ENCODE peak calls at places on chromosomes 13 and 19, in four cellular contexts. X, G, O and U are unnamed samples.

GRCh38 chr13:42136518-42136917 is 88.1 kb downstream of the DGKH start:
- DNase-seq in O (no peak), X (no peak), G (no peak), U (no peak)

GRCh38 chr19:12834418-12834943 is at the start of gene RTBDN:
- DNase-seq in O (no peak), X (no peak), G (no peak), U (peak)

GRCh38 chr13:21583496-21583895 is 20.5 kb downstream of the MICU2 start:
- DNase-seq in G (no peak), O (peak), X (no peak), U (peak)

GRCh38 chr19:34639491-34640085 is 37.4 kb downstream of the SCGB2B2 start:
- DNase-seq in G (peak), O (peak), X (peak), U (peak)

GRCh38 chr13:109246001-109246400 is 540.4 kb downstream of the IRS2 start:
- DNase-seq in O (no peak), G (no peak), X (no peak), U (no peak)

GRCh38 chr19:17539288-17540117 is 15.9 kb upstream of the COLGALT1 start:
- DNase-seq in O (peak), G (peak), X (peak), U (peak)

GRCh38 chr19:7862413-7862951 is 11.7 kb downstream of the PRR36 start:
- DNase-seq in O (no peak), X (no peak), G (peak), U (peak)

GRCh38 chr19:39304701-39305571 is 8.7 kb downstream of the IFNL1 start:
- DNase-seq in G (no peak), X (no peak), O (no peak), U (no peak)

GRCh38 chr19:18520848-18521691 is 800 bp downstream of the ELL start:
- DNase-seq in G (peak), O (no peak), X (no peak), U (peak)

GRCh38 chr19:35119578-35119977 is 4.0 kb downstream of the FXYD3 start:
- DNase-seq in X (no peak), O (no peak), G (no peak), U (no peak)

GRCh38 chr19:37361994-37362393 is 8.9 kb upstream of the ZNF527 start:
- DNase-seq in G (no peak), X (no peak), O (no peak), U (no peak)

GRCh38 chr19:14728595-14728994 is 38.7 kb downstream of the ZNF333 start:
- DNase-seq in X (no peak), G (no peak), O (no peak), U (no peak)

GRCh38 chr13:111610077-111610476 is 289.6 kb downstream of the TEX29 start:
- DNase-seq in X (no peak), G (no peak), O (no peak), U (no peak)

GRCh38 chr13:27794075-27794691 is 1.9 kb downstream of the GSX1 start:
- DNase-seq in O (no peak), X (no peak), G (no peak), U (peak)

GRCh38 chr13:52459668-52460067 is 4.4 kb downstream of the CKAP2 start:
- DNase-seq in G (no peak), O (no peak), X (no peak), U (no peak)

GRCh38 chr13:98983182-98983581 is 5.3 kb upstream of the DOCK9 start:
- DNase-seq in X (no peak), O (no peak), G (no peak), U (no peak)

GRCh38 chr19:6276447-6276846 is 3.3 kb downstream of the MLLT1 start:
- DNase-seq in G (peak), O (no peak), X (no peak), U (no peak)

GRCh38 chr13:44904982-44905381 is 84.3 kb downstream of the NUFIP1 start:
- DNase-seq in X (peak), G (no peak), O (no peak), U (no peak)

GRCh38 chr13:51585234-51585672 is 991 bp downstream of the WDFY2 start:
- DNase-seq in O (no peak), G (no peak), X (no peak), U (no peak)

GRCh38 chr19:7292352-7292949 is 1.8 kb downstream of the INSR start:
- DNase-seq in X (no peak), G (no peak), O (no peak), U (no peak)

GRCh38 chr13:46844431-46844830 is 47.5 kb upstream of the ESD start:
- DNase-seq in O (no peak), X (no peak), G (no peak), U (no peak)

GRCh38 chr19:1098177-1099051 is 3.2 kb upstream of the POLR2E start:
- DNase-seq in O (peak), X (no peak), G (no peak), U (no peak)

GRCh38 chr19:990119-990571 is 6.0 kb downstream of the WDR18 start:
- DNase-seq in O (no peak), G (no peak), X (no peak), U (peak)

GRCh38 chr19:36051236-36051635 is 2.8 kb downstream of the THAP8 start:
- DNase-seq in X (no peak), G (peak), O (peak), U (peak)

GRCh38 chr13:93861818-93862217 is 617.7 kb downstream of the DCT start:
- DNase-seq in O (no peak), G (no peak), X (no peak), U (no peak)

GRCh38 chr19:37933965-37934364 is 27.0 kb downstream of the SIPA1L3 start:
- DNase-seq in O (peak), G (no peak), X (no peak), U (no peak)

GRCh38 chr13:94656766-94657165 is 55.1 kb downstream of the GPR180 start:
- DNase-seq in G (peak), O (no peak), X (peak), U (no peak)

GRCh38 chr19:1275976-1276619 is 768 bp downstream of the FAM174C start:
- DNase-seq in X (no peak), G (no peak), O (no peak), U (no peak)

GRCh38 chr13:38180100-38180499 is 169.6 kb upstream of the UFM1 start:
- DNase-seq in G (no peak), O (no peak), X (no peak), U (no peak)

GRCh38 chr13:38176664-38177063 is 173.0 kb upstream of the UFM1 start:
- DNase-seq in O (no peak), G (no peak), X (no peak), U (no peak)

GRCh38 chr13:38180670-38181069 is 169.0 kb upstream of the UFM1 start:
- DNase-seq in O (no peak), G (no peak), X (no peak), U (no peak)
- TF ChIP-seq JUN in O (no peak), G (no peak), X (no peak), U (no peak)

GRCh38 chr13:33445024-33445423 is 159.5 kb upstream of the STARD13 start:
- DNase-seq in G (no peak), X (no peak), O (peak), U (no peak)
- TF ChIP-seq ESRRA in G (no peak), X (no peak), O (no peak), U (no peak)

GRCh38 chr13:59111711-59112110 is 1052.0 kb downstream of the DIAPH3 start:
- DNase-seq in X (no peak), O (no peak), G (no peak), U (no peak)

GRCh38 chr13:59112375-59112774 is 1051.4 kb downstream of the DIAPH3 start:
- DNase-seq in G (no peak), O (no peak), X (no peak), U (no peak)
- TF ChIP-seq JUN in G (no peak), O (no peak), X (no peak), U (no peak)

GRCh38 chr13:26246154-26246553 is 7.8 kb upstream of the CDK8 start:
- DNase-seq in X (no peak), O (peak), G (no peak), U (no peak)
- TF ChIP-seq ESRRA in X (no peak), O (no peak), G (peak), U (no peak)

DNA sequence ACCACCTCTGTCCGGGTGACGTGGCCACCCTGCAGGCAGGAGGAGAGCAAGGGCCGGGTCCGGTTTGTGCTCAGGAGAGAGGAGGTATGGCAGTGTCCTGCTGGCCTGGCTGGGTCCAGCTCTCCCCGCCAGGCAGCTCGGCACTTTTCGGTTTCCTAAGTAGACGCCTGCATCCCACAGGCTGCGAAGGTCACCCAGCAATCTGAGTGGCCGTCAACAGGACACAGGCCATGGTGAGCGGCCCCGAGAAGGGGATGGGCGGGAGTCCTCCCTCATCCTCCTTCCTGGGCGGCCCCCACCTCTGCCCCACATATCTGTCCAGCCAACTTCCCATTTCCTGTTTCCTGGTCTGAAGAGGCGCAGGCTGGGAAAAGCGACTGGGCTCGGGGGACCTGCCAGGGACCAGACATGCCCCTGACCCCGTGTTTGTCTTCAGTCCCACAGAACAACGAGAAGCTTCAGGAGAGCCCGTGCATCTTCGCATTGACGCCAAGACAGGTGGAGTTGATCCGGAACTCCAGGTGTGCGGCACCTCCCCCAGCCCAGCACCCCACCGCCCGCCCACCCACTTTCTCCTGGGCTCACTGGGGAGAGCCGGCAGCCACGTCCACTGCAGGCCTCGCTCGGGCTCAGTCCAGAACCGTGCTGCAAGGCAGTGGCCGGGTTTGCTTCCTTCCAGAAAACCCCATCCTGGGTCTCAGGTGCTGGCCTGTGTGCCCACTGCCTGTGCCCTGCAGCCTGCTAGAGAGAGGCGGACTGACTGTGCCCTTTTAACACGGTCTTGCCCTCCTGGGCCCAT is 16.3 kb downstream of the PIAS4 start:
- DNase-seq in G (no peak), O (no peak), X (no peak), U (no peak)
- TF ChIP-seq JUN in G (no peak), O (no peak), X (no peak), U (no peak)

DNA sequence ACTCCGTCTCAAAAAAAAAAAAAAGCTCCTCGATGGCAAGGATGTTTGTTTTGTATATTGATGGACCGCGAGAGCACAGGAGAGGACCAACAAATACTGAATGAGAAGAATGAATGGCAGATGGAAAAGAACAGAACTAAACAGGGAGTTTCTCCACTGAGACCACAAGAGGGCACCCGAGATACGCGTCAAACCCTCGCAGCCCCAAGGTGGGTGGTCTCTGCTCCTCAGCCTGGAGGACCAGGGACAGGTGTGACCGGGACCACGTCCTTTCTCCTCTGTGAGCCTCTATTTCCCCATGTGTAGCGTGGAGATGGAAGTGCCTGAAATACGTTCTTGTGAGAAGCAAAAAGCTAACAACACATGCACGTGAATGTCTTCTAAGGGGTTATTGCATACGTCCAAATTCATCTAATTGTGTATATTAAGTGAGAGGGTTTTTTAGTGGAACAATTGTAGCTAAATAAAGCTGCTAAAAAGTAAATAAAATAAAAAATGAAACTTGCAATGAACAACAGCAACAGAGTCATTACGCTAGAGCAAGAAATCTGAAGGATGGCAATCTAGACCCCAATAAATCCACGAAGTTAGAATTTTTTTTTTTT is 8.3 kb upstream of the CDC42EP5 start:
- DNase-seq in O (peak), X (no peak), G (peak), U (peak)
- TF ChIP-seq ESRRA in O (no peak), X (no peak), G (no peak), U (no peak)

DNA sequence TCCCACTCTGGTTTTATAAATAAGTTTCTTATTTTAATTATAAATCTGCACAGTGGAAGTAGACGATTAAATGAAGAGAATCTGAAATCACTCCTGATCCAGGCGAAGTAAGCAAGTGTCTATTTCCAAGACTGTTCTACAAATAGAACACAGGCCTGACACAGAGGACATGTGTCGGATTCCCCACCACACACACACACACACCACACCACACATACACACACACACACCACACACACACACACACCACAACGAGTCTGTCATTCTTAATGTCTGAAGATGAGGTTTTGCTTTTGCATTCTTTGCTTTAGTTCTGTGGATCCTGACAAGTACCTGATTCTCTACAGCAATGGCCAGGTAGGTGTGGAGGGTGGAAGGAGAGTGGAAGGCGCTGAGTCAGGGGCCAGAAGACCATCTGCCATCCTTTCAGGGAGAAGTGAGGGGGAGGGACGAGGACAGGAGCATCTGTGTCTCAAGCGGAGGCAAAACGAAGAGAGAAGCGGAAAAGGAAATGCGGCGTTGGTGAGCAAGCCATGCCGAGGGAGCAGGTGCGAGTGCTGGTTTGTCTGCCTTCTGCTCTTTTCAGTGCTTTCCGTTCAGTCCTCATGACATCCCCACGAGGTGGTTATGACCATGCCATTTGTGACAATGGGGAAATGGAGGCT is 110.2 kb downstream of the TEX26 start:
- DNase-seq in O (no peak), G (no peak), X (no peak), U (no peak)
- TF ChIP-seq JUN in O (no peak), G (no peak), X (no peak), U (no peak)

DNA sequence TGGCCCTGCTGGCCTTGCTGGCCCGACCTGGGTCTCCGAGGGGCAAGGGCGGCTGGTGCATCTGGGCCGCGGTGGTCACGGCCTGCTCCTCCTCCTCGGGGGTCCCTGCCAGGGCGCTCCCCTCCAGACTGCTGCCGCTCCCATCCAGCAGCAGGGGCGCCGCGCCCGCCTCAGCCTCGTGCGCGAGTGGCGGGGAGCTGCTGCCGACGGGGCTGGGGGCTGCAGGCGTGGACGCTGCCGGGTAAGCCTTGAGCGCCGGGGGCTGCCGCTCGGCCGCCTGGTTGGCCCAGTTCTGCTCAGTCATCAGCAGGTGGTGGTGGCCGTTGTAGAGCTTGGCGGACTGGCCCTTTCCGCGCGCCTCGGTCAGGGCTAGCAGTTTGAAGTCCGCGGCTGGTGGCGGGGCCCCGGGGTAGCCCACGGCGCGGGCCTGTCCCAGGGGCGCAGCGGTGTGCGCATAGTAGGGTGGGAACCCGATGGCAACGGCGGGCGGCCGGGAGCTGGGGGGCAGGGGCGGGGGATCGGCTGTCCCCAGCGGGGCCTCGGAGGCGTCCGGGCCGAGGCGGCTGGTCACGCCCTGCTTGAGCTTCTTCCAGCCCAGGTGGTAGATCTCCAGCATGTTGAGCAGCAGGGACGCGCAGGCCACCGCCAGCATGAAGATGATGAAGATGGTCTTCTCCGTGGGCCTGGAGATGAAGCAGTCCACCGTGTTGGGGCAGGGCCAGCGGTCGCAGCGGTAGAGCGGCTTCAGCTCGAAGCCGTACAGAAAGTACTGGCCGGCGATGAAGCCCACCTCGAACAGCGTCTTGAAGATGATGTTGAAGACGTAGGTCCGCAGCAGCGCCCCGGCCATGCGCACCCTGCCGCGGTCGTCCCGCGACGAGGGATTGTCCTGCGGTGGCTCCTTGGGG is 18.6 kb downstream of the GJA3 start:
- DNase-seq in G (no peak), X (no peak), O (no peak), U (peak)
- TF ChIP-seq ESRRA in G (no peak), X (no peak), O (no peak), U (no peak)

GRCh38 chr13:82751221-82751620 is 1131.1 kb downstream of the SLITRK1 start:
- DNase-seq in O (no peak), X (no peak), G (no peak), U (no peak)

GRCh38 chr13:82749551-82749950 is 1132.7 kb downstream of the SLITRK1 start:
- DNase-seq in O (no peak), X (no peak), G (no peak), U (no peak)

GRCh38 chr13:82747948-82748347 is 1134.3 kb downstream of the SLITRK1 start:
- DNase-seq in G (no peak), O (no peak), X (no peak), U (no peak)

DNA sequence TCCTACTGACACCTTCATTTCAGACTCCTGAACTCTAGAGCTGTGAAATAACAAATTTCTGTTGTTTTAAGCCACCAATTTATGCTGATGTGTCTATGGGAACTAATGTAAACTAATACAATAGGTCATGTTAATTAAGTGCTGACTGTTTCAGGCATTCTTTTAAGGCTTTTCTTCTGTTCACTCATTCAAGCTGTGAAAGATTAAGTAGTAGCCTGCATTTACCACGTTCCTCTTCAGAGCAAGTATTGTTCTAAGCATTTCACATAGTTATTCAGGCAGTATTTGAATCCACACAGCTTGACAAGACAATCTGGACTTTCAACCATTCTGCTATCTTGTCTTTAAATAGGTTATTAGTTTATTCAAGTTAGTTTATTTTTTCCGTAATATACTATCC is 1134.9 kb downstream of the SLITRK1 start:
- DNase-seq in X (no peak), G (no peak), O (no peak), U (no peak)
- TF ChIP-seq JUN in X (no peak), G (no peak), O (no peak), U (no peak)